ENCODE peak calls at places on chromosomes 5 and 9, in six cellular contexts. R is uterus, X is K562, T is ovary, A is psoas muscle, G is AG10803. P is an unnamed sample.

GRCh38 chr5:179255527-179256228 is 89.6 kb downstream of the ADAMTS2 start:
- DNase-seq in X (no peak), T (no peak), R (peak; percentile 15), G (no peak), A (no peak), P (no peak)

GRCh38 chr5:148926207-148926606 is 99.8 kb downstream of the ADRB2 start:
- DNase-seq in G (no peak), T (no peak), R (no peak), A (no peak), X (no peak), P (no peak)

GRCh38 chr9:113476511-113476916 is 13.0 kb downstream of the RGS3 start:
- DNase-seq in X (no peak), A (no peak), G (no peak), R (no peak), T (no peak), P (no peak)

GRCh38 chr9:113528088-113528487 is 64.6 kb downstream of the RGS3 start:
- DNase-seq in G (no peak), R (no peak), X (no peak), A (no peak), T (no peak), P (no peak)

GRCh38 chr5:170312666-170313065 is 15.1 kb upstream of the LCP2 start:
- DNase-seq in A (no peak), X (peak; percentile 64), T (no peak), G (peak; percentile 17), R (no peak), P (peak; percentile 80)

GRCh38 chr5:178339272-178339671 is 106.7 kb upstream of the PHYKPL start:
- DNase-seq in X (no peak), A (no peak), R (no peak), G (no peak), T (no peak), P (no peak)

GRCh38 chr9:73162987-73163763 is 11.5 kb downstream of the ANXA1 start:
- DNase-seq in R (no peak), G (no peak), T (no peak), A (no peak), X (no peak), P (no peak)

GRCh38 chr5:138824516-138824915 is 50.6 kb downstream of the LRRTM2 start:
- DNase-seq in T (no peak), R (no peak), A (no peak), X (no peak), G (no peak), P (peak; percentile 59)

GRCh38 chr5:58503634-58504033 is 12.4 kb downstream of the GAPT start:
- DNase-seq in R (no peak), A (no peak), X (no peak), G (no peak), T (no peak), P (no peak)

GRCh38 chr5:8923516-8923915 is 622.4 kb downstream of the SEMA5A start:
- DNase-seq in X (no peak), T (no peak), R (no peak), A (no peak), G (no peak), P (no peak)

GRCh38 chr9:132497731-132498130 is 84.7 kb upstream of the BARHL1 start:
- DNase-seq in R (no peak), X (no peak), A (no peak), T (no peak), G (no peak), P (no peak)

GRCh38 chr9:16782490-16782889 is 88.0 kb downstream of the BNC2 start:
- DNase-seq in R (no peak), G (no peak), X (no peak), T (no peak), A (no peak), P (no peak)

GRCh38 chr9:16787724-16788123 is 82.7 kb downstream of the BNC2 start:
- DNase-seq in X (no peak), G (peak; percentile 20), A (no peak), R (no peak), T (no peak), P (no peak)

GRCh38 chr9:16784002-16784401 is 86.5 kb downstream of the BNC2 start:
- DNase-seq in R (no peak), G (no peak), A (no peak), T (no peak), X (no peak), P (no peak)
- TF ChIP-seq CTCF in R (no peak), G (no peak), A (no peak), T (no peak), X (no peak), P (no peak)

DNA sequence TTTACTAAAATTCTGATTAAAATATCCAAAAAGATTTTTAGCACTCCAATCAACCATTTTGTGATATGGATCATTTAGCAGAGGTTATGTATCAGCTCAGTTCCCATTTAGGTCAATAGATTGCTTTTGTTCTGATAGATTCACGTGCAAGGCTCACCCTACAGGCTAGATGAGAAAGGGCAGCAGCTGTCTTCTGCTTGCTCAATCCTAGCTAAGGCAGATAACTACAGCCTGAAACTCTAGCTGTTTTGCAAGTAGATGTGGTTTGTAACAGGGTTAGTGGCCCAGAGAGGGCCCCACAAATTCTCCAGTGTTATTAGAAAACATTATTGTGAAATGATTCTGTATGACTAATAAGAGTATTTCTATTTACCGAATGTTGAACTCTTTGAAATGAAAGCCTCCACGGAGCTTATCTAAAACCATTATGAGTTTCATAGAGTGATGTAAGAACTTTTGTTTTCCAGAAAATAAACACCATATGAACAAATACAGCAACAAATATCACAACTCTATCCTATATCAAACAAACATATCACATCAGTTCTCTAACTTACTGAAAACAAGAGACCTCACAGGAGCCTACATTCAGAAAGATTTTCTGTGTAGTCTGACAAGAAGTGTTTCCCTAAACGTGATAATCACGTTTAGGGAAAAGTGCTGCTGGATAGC is 841.9 kb upstream of the ACO1 start:
- DNase-seq in G (no peak), R (no peak), A (no peak), X (no peak), T (peak; percentile 22), P (peak; percentile 84)
- H3K4me3 ChIP-seq in G (no peak overlapping the region), R (no peak overlapping the region), A (peak overlapping the region; percentile 8), X (no peak overlapping the region), T (no peak overlapping the region), P (no peak overlapping the region)

DNA sequence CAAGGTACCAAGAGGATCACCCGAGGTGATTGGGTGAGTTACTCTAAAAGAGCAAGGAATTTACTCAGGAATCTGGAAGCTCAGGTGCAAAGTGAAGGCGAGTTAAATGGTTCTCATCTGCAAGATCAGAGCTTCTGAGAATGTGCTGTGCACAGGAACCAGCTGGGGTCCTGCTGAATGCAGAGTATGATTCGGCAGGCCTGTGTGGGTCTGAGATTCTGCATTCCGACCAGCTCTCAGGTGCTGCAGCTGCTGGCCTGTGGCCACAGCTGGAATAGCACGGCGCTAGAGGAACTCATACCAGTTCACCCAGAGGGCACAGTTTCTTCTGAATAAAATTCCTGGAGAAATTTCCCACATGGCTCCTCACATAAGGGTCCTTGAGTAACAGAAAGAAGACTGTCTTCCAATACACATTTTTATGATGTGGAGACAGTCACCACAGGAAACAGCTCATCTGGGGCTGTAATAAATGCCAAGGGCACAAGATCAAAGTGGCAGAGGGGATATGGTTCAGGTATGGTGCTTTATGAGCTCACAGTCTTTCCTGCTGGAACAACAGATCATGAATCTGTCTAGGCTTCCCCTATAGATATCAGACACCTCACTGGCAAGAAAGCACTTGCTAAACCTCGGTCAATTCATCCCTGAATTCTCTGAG is 83.9 kb downstream of the PTPN3 start:
- DNase-seq in R (no peak), A (no peak), X (no peak), G (no peak), T (no peak), P (no peak)
- TF ChIP-seq CTCF in R (no peak), A (no peak), X (no peak), G (no peak), T (no peak), P (no peak)

DNA sequence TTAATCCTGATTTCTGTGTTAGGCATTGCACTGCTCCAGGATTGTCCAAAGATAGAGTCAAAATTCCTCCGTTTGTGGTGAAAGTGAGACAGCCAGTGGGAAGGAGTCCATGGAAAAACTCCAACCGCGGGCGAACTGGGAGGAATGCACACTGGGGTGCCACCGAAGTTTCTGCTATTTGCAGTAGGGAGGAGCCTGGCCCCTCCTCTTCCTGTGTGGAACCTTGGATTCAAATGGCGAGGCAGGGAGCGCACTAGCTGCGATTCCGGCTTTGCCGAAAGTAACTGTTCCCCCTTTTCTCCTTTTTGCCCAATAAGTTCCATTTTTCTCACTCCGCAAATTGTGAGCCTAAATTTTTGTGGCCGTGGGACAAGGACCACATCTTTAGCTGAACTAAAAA is 9.3 kb downstream of the BAAT start:
- DNase-seq in G (no peak), R (peak; percentile 24), T (no peak), A (no peak), X (no peak), P (no peak)
- H3K4me3 ChIP-seq in G (no peak overlapping the region), R (peak overlapping the region; percentile 19), T (no peak overlapping the region), A (no peak overlapping the region), X (no peak overlapping the region), P (no peak overlapping the region)

DNA sequence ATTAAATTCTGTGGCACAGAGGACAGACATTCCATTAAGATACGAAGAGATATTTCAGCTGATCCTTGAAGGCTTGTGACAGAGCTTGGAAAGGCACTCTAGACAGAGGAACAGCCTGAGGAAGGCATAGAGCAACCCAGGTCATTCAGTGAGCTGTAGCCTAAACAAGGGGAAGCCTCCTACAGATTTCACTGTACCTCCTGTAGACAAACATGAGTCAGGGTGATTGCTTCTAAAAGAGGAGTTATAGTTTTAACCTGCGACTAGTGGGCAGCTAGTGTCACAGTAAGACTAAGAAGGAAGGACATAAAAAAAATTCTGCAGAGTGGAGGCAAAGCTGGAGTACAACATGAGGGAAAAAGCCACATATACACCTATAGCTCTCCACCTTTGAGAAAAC is 43.5 kb upstream of the ANKDD1B start:
- DNase-seq in A (no peak), R (no peak), X (peak; percentile 74), T (no peak), G (no peak), P (peak; percentile 62)
- TF ChIP-seq CTCF in A (no peak), R (no peak), X (no peak), T (no peak), G (no peak), P (no peak)

DNA sequence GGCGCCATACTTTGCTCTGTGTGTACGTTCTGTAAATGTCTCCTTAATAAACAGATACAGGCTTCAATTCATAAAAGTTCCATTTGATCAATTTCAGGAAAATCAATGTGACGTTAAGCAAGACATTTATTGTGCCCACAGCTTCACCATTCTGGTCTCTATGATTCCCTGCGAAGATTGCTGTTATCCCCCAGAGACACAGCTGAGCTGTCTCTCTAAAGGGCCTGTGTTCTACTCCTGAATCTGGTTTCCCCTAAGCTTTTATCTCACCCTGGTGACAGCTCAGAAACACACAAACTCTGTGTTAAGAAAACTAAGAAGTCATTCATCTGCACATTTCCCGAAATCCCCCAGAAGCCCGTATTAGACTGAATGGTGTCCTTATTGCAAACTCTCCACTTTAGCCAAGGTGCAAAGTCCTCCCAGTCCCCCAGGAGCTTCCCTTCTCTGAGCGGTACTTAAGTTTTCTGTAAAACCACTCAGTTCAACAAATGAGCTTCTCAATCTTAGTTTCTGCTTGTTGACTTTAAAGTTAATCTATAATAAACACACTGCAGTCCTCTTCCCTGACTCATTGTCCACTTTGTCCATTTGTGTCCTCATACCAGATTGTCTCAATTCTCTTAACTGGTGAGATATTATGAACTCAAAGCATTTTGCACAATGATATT is 1.4 kb upstream of the C5orf15 start:
- DNase-seq in R (no peak), G (no peak), T (no peak), A (no peak), X (peak; percentile 30), P (peak; percentile 12)
- H3K4me3 ChIP-seq in R (no peak overlapping the region), G (no peak overlapping the region), T (no peak overlapping the region), A (peak overlapping the region; percentile 85), X (no peak overlapping the region), P (no peak overlapping the region)

GRCh38 chr9:6194934-6195333 is 20.7 kb upstream of the IL33 start:
- DNase-seq in G (no peak), X (peak; percentile 16), A (no peak), R (no peak), T (no peak), P (no peak)
- TF ChIP-seq CTCF in G (peak; percentile 39), X (peak; percentile 1), A (no peak), R (no peak), T (no peak), P (peak; percentile 36)

GRCh38 chr9:83061036-83061435 is 1.9 kb downstream of the RASEF start:
- DNase-seq in T (no peak), R (no peak), G (no peak), A (no peak), X (no peak), P (no peak)
- H3K4me3 ChIP-seq in T (no peak overlapping the region), R (no peak overlapping the region), G (no peak overlapping the region), A (no peak overlapping the region), X (no peak overlapping the region), P (no peak overlapping the region)